ENCODE peak calls at places on chromosomes 7 and 10, in six cellular contexts. R is IMR-90; Q is sigmoid colon; O is CD4-positive, CD25-positive, alpha-beta regulatory T cell; K is spleen; B is hepatocyte. T is an unnamed sample.

GRCh38 chr7:72234086-72234485 is 178.1 kb downstream of the CALN1 start:
- DNase-seq in R (no peak), B (no peak), Q (no peak), K (no peak), O (no peak), T (no peak)

GRCh38 chr7:104971290-104972071 is 42.5 kb upstream of the KMT2E start:
- DNase-seq in O (no peak), B (peak; percentile 33), Q (no peak), K (no peak), R (peak; percentile 60), T (no peak)

GRCh38 chr7:32586291-32587221 is 91.3 kb downstream of the AVL9 start:
- DNase-seq in B (no peak), Q (no peak), O (no peak), K (no peak), R (peak; percentile 96), T (no peak)

GRCh38 chr7:99665312-99665759 is 14.5 kb downstream of the CYP3A5 start:
- DNase-seq in B (no peak), Q (no peak), R (no peak), O (no peak), K (no peak), T (no peak)

GRCh38 chr10:102997998-102998397 is 79.9 kb downstream of the CNNM2 start:
- DNase-seq in O (no peak), Q (no peak), B (peak; percentile 11), K (no peak), R (no peak), T (no peak)

GRCh38 chr7:112086496-112087254 is 119.5 kb downstream of the DOCK4 start:
- DNase-seq in Q (no peak), R (no peak), B (peak; percentile 19), K (no peak), O (no peak), T (no peak)

GRCh38 chr10:34114914-34115313 is 700.2 kb downstream of the PARD3 start:
- DNase-seq in O (no peak), R (no peak), Q (no peak), K (no peak), B (no peak), T (no peak)

GRCh38 chr7:32062150-32062549 is 8.1 kb downstream of the PDE1C start:
- DNase-seq in R (peak; percentile 30), B (peak; percentile 64), Q (peak; percentile 66), K (no peak), O (no peak), T (peak; percentile 66)

GRCh38 chr7:92595281-92595680 is 5.1 kb upstream of the FAM133B start:
- DNase-seq in Q (no peak), B (no peak), K (no peak), O (no peak), R (peak; percentile 62), T (no peak)

GRCh38 chr7:111982133-111982532 is 224.1 kb downstream of the DOCK4 start:
- DNase-seq in R (no peak), K (no peak), B (no peak), Q (no peak), O (no peak), T (no peak)

GRCh38 chr10:91162050-91162494 is 58.4 kb upstream of the PCGF5 start:
- DNase-seq in B (peak; percentile 35), Q (no peak), O (no peak), R (peak; percentile 46), K (no peak), T (no peak)

GRCh38 chr7:100894860-100895700 is 608 bp downstream of the ACHE start:
- DNase-seq in O (peak; percentile 46), K (peak; percentile 89), Q (peak; percentile 76), B (peak; percentile 81), R (no peak), T (peak; percentile 72)

GRCh38 chr7:52565980-52566379 is 469.5 kb upstream of the POM121L12 start:
- DNase-seq in B (no peak), Q (no peak), K (no peak), O (no peak), R (no peak), T (no peak)

GRCh38 chr10:125551247-125551646 is 131.7 kb downstream of the TEX36 start:
- DNase-seq in B (no peak), R (no peak), K (no peak), Q (no peak), O (no peak), T (no peak)

GRCh38 chr10:88271736-88272135 is 311.4 kb downstream of the RNLS start:
- DNase-seq in K (no peak), Q (no peak), B (no peak), O (no peak), R (peak; percentile 43), T (no peak)

GRCh38 chr10:10826125-10826524 is 191.5 kb upstream of the CELF2 start:
- DNase-seq in B (no peak), Q (no peak), R (peak; percentile 97), K (no peak), O (no peak), T (no peak)

GRCh38 chr7:16433568-16434122 is 12.3 kb upstream of the CRPPA start:
- DNase-seq in R (no peak), Q (no peak), K (no peak), O (no peak), B (no peak), T (no peak)

GRCh38 chr10:91944880-91945630 is 21.5 kb downstream of the BTAF1 start:
- DNase-seq in B (no peak), Q (no peak), K (no peak), R (peak; percentile 61), O (no peak), T (no peak)

GRCh38 chr7:118281196-118281595 is 56.7 kb downstream of the ANKRD7 start:
- DNase-seq in K (no peak), B (no peak), O (no peak), R (no peak), Q (no peak), T (no peak)

GRCh38 chr10:8331896-8332729 is 277.6 kb downstream of the GATA3 start:
- DNase-seq in B (peak; percentile 63), O (peak; percentile 94), Q (no peak), R (peak; percentile 7), K (peak; percentile 92), T (peak; percentile 79)

GRCh38 chr10:85124592-85124991 is 796.2 kb downstream of the CCSER2 start:
- DNase-seq in R (no peak), B (peak; percentile 56), O (no peak), Q (no peak), K (no peak), T (peak; percentile 59)

GRCh38 chr10:122276611-122277205 is 5.6 kb downstream of the BTBD16 start:
- DNase-seq in Q (peak; percentile 28), O (no peak), K (no peak), B (peak; percentile 75), R (peak; percentile 65), T (no peak)

GRCh38 chr10:99560277-99561126 is 27.8 kb downstream of the NKX2-3 start:
- DNase-seq in O (peak; percentile 18), Q (peak; percentile 69), K (peak; percentile 38), B (peak; percentile 83), R (peak; percentile 47), T (peak; percentile 65)

GRCh38 chr7:86643478-86644281 is at the start of gene GRM3:
- DNase-seq in O (no peak), B (peak; percentile 23), Q (no peak), R (no peak), K (no peak), T (peak; percentile 42)

GRCh38 chr7:50217961-50218360 is 86.6 kb upstream of the IKZF1 start:
- DNase-seq in R (no peak), Q (no peak), B (no peak), K (no peak), O (no peak), T (no peak)

GRCh38 chr10:99346247-99346646 is 17.1 kb downstream of the CNNM1 start:
- DNase-seq in K (no peak), Q (no peak), B (no peak), O (no peak), R (peak; percentile 76), T (no peak)

GRCh38 chr7:114645451-114645850 is 230.8 kb downstream of the FOXP2 start:
- DNase-seq in Q (no peak), B (no peak), K (no peak), O (no peak), R (no peak), T (no peak)

GRCh38 chr10:69303632-69304035 is 25.3 kb downstream of the HK1 start:
- DNase-seq in B (no peak), Q (no peak), O (no peak), K (no peak), R (peak; percentile 44), T (no peak)

GRCh38 chr7:105141068-105141467 is 127.1 kb downstream of the KMT2E start:
- DNase-seq in B (peak; percentile 47), Q (no peak), R (peak; percentile 54), K (no peak), O (no peak), T (peak; percentile 25)

GRCh38 chr10:14608381-14609001 is 166.2 kb downstream of the FAM107B start:
- DNase-seq in R (no peak), B (no peak), Q (no peak), O (no peak), K (peak; percentile 87), T (no peak)
- H3K4me1 ChIP-seq in R (peaks cover 5% of the 10 kb centered on the region), B (peaks cover 19% of the 10 kb centered on the region), Q (peaks cover 12% of the 10 kb centered on the region), O (peaks cover 14% of the 10 kb centered on the region), K (peaks cover 66% of the 10 kb centered on the region), T (no peaks in the 10 kb centered on the region)

GRCh38 chr7:141123522-141123921 is 49.7 kb downstream of the TMEM178B start:
- DNase-seq in K (no peak), B (no peak), O (no peak), R (no peak), Q (no peak), T (no peak)
- H3K4me1 ChIP-seq in K (no peaks in the 10 kb centered on the region), B (no peaks in the 10 kb centered on the region), O (no peaks in the 10 kb centered on the region), R (no peaks in the 10 kb centered on the region), Q (no peaks in the 10 kb centered on the region), T (peaks cover 4% of the 10 kb centered on the region)

GRCh38 chr7:44616545-44616944 is 10.1 kb downstream of the OGDH start:
- DNase-seq in R (no peak), B (no peak), O (no peak), K (no peak), Q (no peak), T (no peak)

GRCh38 chr7:44617225-44617885 is 10.9 kb downstream of the OGDH start:
- DNase-seq in O (no peak), B (peak; percentile 71), K (no peak), Q (no peak), R (peak; percentile 82), T (no peak)

GRCh38 chr7:44615149-44615611 is 8.8 kb downstream of the OGDH start:
- DNase-seq in Q (peak; percentile 75), R (peak; percentile 48), O (no peak), K (peak; percentile 84), B (peak; percentile 84), T (no peak)

GRCh38 chr7:44618045-44618444 is 11.6 kb downstream of the OGDH start:
- DNase-seq in R (no peak), O (no peak), K (no peak), B (no peak), Q (no peak), T (no peak)

DNA sequence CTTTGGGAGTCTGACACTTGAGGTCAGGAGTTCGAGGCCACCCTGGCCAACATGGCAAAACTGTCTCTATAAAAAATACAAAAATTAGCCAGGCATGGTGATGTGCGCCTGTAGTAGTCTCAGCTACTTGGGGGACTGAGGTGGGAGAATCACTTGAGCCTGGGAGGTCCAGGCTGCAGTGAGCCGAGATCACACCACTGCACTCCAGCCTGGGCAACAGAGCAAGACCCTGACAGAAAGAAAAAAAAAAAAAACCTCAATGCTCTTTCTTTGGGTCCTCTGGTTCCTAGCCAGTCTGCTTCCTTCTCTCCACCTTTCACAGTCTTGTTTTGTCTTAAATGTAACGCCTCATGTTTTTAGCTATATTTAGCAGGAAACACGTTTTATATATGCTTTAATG is 9.4 kb downstream of the OGDH start:
- DNase-seq in R (no peak), Q (no peak), B (no peak), K (no peak), O (no peak), T (no peak)
- H3K4me1 ChIP-seq in R (peaks cover 5% of the 10 kb centered on the region), Q (peaks cover 25% of the 10 kb centered on the region), B (peaks cover 32% of the 10 kb centered on the region), K (peaks cover 87% of the 10 kb centered on the region), O (peaks cover 53% of the 10 kb centered on the region), T (peaks cover 7% of the 10 kb centered on the region)

GRCh38 chr7:134806197-134806596 is 26.8 kb downstream of the CALD1 start:
- DNase-seq in R (no peak), K (no peak), Q (no peak), B (no peak), O (no peak), T (no peak)
- H3K4me1 ChIP-seq in R (peaks cover 16% of the 10 kb centered on the region), K (peaks cover 13% of the 10 kb centered on the region), Q (peaks cover 70% of the 10 kb centered on the region), B (peaks cover 3% of the 10 kb centered on the region), O (no peaks in the 10 kb centered on the region), T (no peaks in the 10 kb centered on the region)